ENCODE peak calls at places on chromosomes 12 and 14, in four cellular contexts. C is HepG2, F is GM12878, G is SK-N-SH. D is an unnamed sample.

GRCh38 chr14:96631621-96632362 is 129.6 kb downstream of the PAPOLA start:
- DNase-seq in C (no peak), F (no peak), G (peak), D (no peak)

GRCh38 chr14:95220663-95221231 is 63.4 kb upstream of the DICER1 start:
- DNase-seq in C (no peak), F (no peak), G (no peak), D (no peak)

GRCh38 chr12:11075642-11076041 is 13.5 kb upstream of the TAS2R46 start:
- DNase-seq in C (no peak), F (peak), G (no peak), D (no peak)

GRCh38 chr12:26878661-26879119 is 45.7 kb upstream of the ITPR2 start:
- DNase-seq in C (no peak), F (no peak), G (peak), D (no peak)

GRCh38 chr14:49888293-49888692 is 4.6 kb upstream of the ARF6 start:
- DNase-seq in C (no peak), F (no peak), G (no peak), D (no peak)

GRCh38 chr12:132020292-132020691 is 70.5 kb downstream of the EP400 start:
- DNase-seq in C (no peak), F (no peak), G (no peak), D (no peak)

GRCh38 chr12:82708507-82708906 is 21.8 kb downstream of the TMTC2 start:
- DNase-seq in C (no peak), F (no peak), G (peak), D (peak)

GRCh38 chr14:100271247-100271939 is 32.4 kb downstream of the YY1 start:
- DNase-seq in C (peak), F (no peak), G (no peak), D (no peak)

GRCh38 chr12:110117948-110118685 is 6.0 kb upstream of the IFT81 start:
- DNase-seq in C (peak), F (no peak), G (no peak), D (no peak)
- TF ChIP-seq POLR2AphosphoS5 in C (no peak), F (no peak), G (no peak), D (no peak)

DNA sequence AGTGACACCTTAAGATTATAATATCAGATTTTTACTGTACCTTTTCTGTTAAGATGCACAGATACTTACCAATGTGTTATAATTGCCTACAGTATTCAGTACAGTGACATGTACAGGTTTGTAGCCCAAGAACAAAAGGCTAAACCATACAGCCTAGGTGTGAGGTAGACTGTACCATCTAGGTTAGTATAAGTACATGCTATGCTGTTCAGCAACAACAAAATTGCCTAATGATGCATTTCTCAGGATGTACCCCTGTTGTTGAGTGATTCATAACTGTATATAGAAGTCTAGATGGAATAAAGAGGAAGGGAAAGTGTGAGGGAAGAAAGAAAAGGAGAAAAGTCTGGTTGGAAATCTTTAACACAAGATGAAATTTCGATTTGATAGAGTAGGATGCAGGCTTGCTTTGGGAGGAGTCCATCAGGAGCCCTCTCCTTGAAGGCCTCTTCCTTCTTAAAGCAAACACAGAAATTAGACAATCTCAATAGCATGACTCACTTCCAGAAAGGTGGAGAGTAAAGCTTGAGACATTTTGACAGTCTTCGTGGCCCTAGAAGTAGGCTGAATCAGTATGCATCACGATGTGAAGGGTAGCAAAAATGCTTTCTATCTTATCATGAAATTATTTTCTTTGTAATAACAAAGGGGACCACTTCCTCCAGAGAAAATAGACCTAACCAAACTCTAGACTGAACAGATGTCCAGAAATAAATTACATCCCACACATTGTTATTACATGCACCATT is 191.5 kb downstream of the SYT1 start:
- DNase-seq in C (no peak), F (no peak), G (no peak), D (no peak)
- TF ChIP-seq TCF12 in C (no peak), F (no peak), G (peak), D (no peak)

GRCh38 chr12:120199595-120200306 is 1.2 kb downstream of the RPLP0 start:
- DNase-seq in C (no peak), F (no peak), G (no peak), D (no peak)
- TF ChIP-seq POLR2AphosphoS5 in C (peak), F (peak), G (peak), D (peak)

DNA sequence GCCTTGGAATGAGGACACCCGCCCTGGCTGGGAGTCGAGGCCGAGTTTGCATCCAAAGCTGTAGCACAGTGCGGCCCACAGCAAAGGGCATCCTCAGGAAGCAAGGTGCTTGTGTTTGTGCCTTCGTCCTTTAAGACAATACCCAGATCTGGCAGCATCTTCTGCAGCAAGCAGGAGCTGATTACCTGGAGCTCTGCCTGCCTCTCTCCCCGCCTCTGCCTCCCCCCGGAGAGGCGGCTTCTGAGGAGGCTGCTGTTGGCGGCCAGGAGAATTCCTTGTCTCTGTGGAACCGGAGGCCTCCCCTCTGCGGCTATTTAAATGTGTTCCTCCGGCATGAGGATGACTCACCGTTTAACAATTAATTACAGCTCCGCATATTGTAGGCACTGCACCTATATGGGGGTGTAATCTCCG is 145.3 kb downstream of the CACNA1C start:
- DNase-seq in C (no peak), F (no peak), G (no peak), D (peak)
- TF ChIP-seq TCF12 in C (no peak), F (no peak), G (no peak), D (peak)

GRCh38 chr14:60618200-60618599 is 31.1 kb downstream of the SIX1 start:
- DNase-seq in C (peak), F (no peak), G (no peak), D (no peak)

GRCh38 chr14:60622920-60623263 is 26.4 kb downstream of the SIX1 start:
- DNase-seq in C (no peak), F (no peak), G (no peak), D (no peak)

GRCh38 chr14:60621386-60621785 is 27.9 kb downstream of the SIX1 start:
- DNase-seq in C (no peak), F (no peak), G (no peak), D (no peak)

GRCh38 chr14:60616326-60617044 is 32.8 kb downstream of the SIX1 start:
- DNase-seq in C (peak), F (no peak), G (no peak), D (no peak)

DNA sequence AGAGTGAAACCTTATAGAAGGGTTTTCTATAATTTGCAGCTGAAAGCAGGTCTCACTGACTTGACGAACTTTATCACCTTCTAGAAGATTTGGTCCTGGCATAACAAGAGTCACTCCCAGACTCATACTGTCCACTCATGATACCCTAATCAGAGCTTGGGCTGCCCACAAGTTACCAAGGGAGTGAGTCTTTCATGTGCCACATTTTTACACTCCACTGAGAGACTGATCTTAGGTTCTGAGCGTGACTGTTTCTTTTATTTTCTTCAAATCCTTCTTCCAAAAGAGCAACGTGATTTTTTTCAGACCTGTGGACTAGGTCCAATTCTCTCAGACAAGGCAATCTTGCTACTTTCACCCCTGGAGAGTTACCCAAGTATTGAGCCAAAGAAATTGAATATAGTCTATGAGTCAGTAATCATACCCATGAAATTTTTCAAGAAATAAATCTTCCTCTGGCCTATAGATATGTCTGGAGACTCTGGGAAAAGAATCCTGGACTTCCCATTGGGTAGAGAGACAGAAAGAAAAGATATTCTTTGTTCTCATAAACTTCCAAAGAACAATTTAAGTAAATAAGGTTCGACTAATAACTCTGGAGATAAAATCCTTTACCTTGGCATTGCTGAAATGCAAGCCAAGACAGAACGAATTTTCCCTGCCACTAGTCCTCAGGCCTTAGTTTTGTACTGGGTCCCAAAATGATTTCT is 26.9 kb downstream of the SIX1 start:
- DNase-seq in C (no peak), F (no peak), G (no peak), D (no peak)
- TF ChIP-seq POLR2AphosphoS5 in C (no peak), F (no peak), G (no peak), D (no peak)

GRCh38 chr12:125071456-125071855 is 6.2 kb downstream of the AACS start:
- DNase-seq in C (no peak), F (no peak), G (no peak), D (no peak)
- TF ChIP-seq TCF12 in C (no peak), F (no peak), G (no peak), D (no peak)

GRCh38 chr14:23174266-23174665 is 9.2 kb downstream of the SLC7A8 start:
- DNase-seq in C (no peak), F (no peak), G (no peak), D (no peak)
- TF ChIP-seq POLR2AphosphoS5 in C (no peak), F (no peak), G (no peak), D (no peak)